ENCODE peak calls at places on chromosomes 7 and 10, in five cellular contexts. One of them, this sample, is unnamed. For H3K9me3, the result is how much of the 10 kb centered on the place peaks cover.

GRCh38 chr7:75813781-75814236 is at the start of gene CCL24:
- DNase-seq in neural progenitor cell: no peak
- DNase-seq in HAP-1: no peak
- DNase-seq in lower lobe of right lung: peak
- DNase-seq in CD8-positive, alpha-beta memory T cell: no peak
- DNase-seq in this sample: no peak

GRCh38 chr7:42440951-42441350 is 203.9 kb upstream of the GLI3 start:
- DNase-seq in neural progenitor cell: no peak
- DNase-seq in HAP-1: no peak
- DNase-seq in lower lobe of right lung: no peak
- DNase-seq in CD8-positive, alpha-beta memory T cell: no peak
- DNase-seq in this sample: no peak

GRCh38 chr7:47505317-47506007 is 76.4 kb downstream of the TNS3 start:
- DNase-seq in neural progenitor cell: no peak
- DNase-seq in HAP-1: no peak
- DNase-seq in lower lobe of right lung: no peak
- DNase-seq in CD8-positive, alpha-beta memory T cell: no peak
- DNase-seq in this sample: no peak

GRCh38 chr7:6644728-6645127 is 7.6 kb downstream of the ZNF316 start:
- DNase-seq in neural progenitor cell: no peak
- DNase-seq in HAP-1: no peak
- DNase-seq in lower lobe of right lung: no peak
- DNase-seq in CD8-positive, alpha-beta memory T cell: no peak
- DNase-seq in this sample: no peak

GRCh38 chr10:86293323-86293840 is 73.2 kb downstream of the GRID1 start:
- DNase-seq in neural progenitor cell: no peak
- DNase-seq in HAP-1: peak
- DNase-seq in lower lobe of right lung: no peak
- DNase-seq in CD8-positive, alpha-beta memory T cell: no peak
- DNase-seq in this sample: no peak

GRCh38 chr7:103499976-103500375 is 54.0 kb upstream of the SLC26A5 start:
- DNase-seq in neural progenitor cell: no peak
- DNase-seq in HAP-1: no peak
- DNase-seq in lower lobe of right lung: no peak
- DNase-seq in CD8-positive, alpha-beta memory T cell: no peak
- DNase-seq in this sample: no peak

GRCh38 chr10:119658274-119658673 is 7.1 kb downstream of the BAG3 start:
- DNase-seq in neural progenitor cell: peak
- DNase-seq in HAP-1: no peak
- DNase-seq in lower lobe of right lung: peak
- DNase-seq in CD8-positive, alpha-beta memory T cell: no peak
- DNase-seq in this sample: peak

GRCh38 chr10:96415150-96415895 is 56.5 kb upstream of the OPALIN start:
- DNase-seq in neural progenitor cell: no peak
- DNase-seq in HAP-1: no peak
- DNase-seq in lower lobe of right lung: no peak
- DNase-seq in CD8-positive, alpha-beta memory T cell: no peak
- DNase-seq in this sample: no peak

GRCh38 chr10:119643306-119644214 is 7.6 kb upstream of the BAG3 start:
- DNase-seq in neural progenitor cell: no peak
- DNase-seq in HAP-1: no peak
- DNase-seq in lower lobe of right lung: no peak
- DNase-seq in CD8-positive, alpha-beta memory T cell: no peak
- DNase-seq in this sample: no peak

GRCh38 chr10:99461230-99461629 is 30.8 kb upstream of the GOT1 start:
- DNase-seq in neural progenitor cell: no peak
- DNase-seq in HAP-1: no peak
- DNase-seq in lower lobe of right lung: no peak
- DNase-seq in CD8-positive, alpha-beta memory T cell: no peak
- DNase-seq in this sample: no peak

GRCh38 chr7:38629621-38630020 is 1.6 kb downstream of the AMPH start:
- DNase-seq in neural progenitor cell: peak
- DNase-seq in HAP-1: no peak
- DNase-seq in lower lobe of right lung: no peak
- DNase-seq in CD8-positive, alpha-beta memory T cell: no peak
- DNase-seq in this sample: no peak

GRCh38 chr10:26711324-26711723 is 13.8 kb downstream of the PDSS1 start:
- DNase-seq in neural progenitor cell: no peak
- DNase-seq in HAP-1: no peak
- DNase-seq in lower lobe of right lung: no peak
- DNase-seq in CD8-positive, alpha-beta memory T cell: no peak
- DNase-seq in this sample: no peak

GRCh38 chr7:27145884-27146401 is 1.6 kb downstream of the HOXA6 start:
- DNase-seq in neural progenitor cell: no peak
- DNase-seq in HAP-1: no peak
- DNase-seq in lower lobe of right lung: no peak
- DNase-seq in CD8-positive, alpha-beta memory T cell: no peak
- DNase-seq in this sample: no peak

GRCh38 chr10:58892039-58892665 is 284.3 kb upstream of the PHYHIPL start:
- DNase-seq in neural progenitor cell: no peak
- DNase-seq in HAP-1: peak
- DNase-seq in lower lobe of right lung: no peak
- DNase-seq in CD8-positive, alpha-beta memory T cell: no peak
- DNase-seq in this sample: no peak

GRCh38 chr10:59907537-59907917 is 1.2 kb upstream of the CCDC6 start:
- DNase-seq in neural progenitor cell: no peak
- DNase-seq in HAP-1: no peak
- DNase-seq in lower lobe of right lung: no peak
- DNase-seq in CD8-positive, alpha-beta memory T cell: no peak
- DNase-seq in this sample: no peak

GRCh38 chr7:70189261-70189660 is 591.0 kb downstream of the AUTS2 start:
- DNase-seq in neural progenitor cell: no peak
- DNase-seq in HAP-1: no peak
- DNase-seq in lower lobe of right lung: no peak
- DNase-seq in CD8-positive, alpha-beta memory T cell: no peak
- DNase-seq in this sample: no peak

GRCh38 chr10:639001-639750 is 50.3 kb downstream of the DIP2C start:
- DNase-seq in neural progenitor cell: no peak
- DNase-seq in HAP-1: no peak
- DNase-seq in lower lobe of right lung: peak
- DNase-seq in CD8-positive, alpha-beta memory T cell: peak
- DNase-seq in this sample: no peak

GRCh38 chr10:3538850-3539531 is 246.0 kb downstream of the KLF6 start:
- DNase-seq in neural progenitor cell: peak
- DNase-seq in HAP-1: no peak
- DNase-seq in lower lobe of right lung: no peak
- DNase-seq in CD8-positive, alpha-beta memory T cell: no peak
- DNase-seq in this sample: peak

GRCh38 chr10:7435674-7436073 is 24.8 kb upstream of the SFMBT2 start:
- DNase-seq in neural progenitor cell: no peak
- DNase-seq in HAP-1: peak
- DNase-seq in lower lobe of right lung: no peak
- DNase-seq in CD8-positive, alpha-beta memory T cell: no peak
- DNase-seq in this sample: no peak

GRCh38 chr7:94228678-94229077 is 166.0 kb upstream of the COL1A2 start:
- DNase-seq in neural progenitor cell: no peak
- DNase-seq in HAP-1: no peak
- DNase-seq in lower lobe of right lung: no peak
- DNase-seq in CD8-positive, alpha-beta memory T cell: no peak
- DNase-seq in this sample: no peak

GRCh38 chr10:33273295-33274002 is 61.0 kb downstream of the NRP1 start:
- DNase-seq in neural progenitor cell: peak
- DNase-seq in HAP-1: peak
- DNase-seq in lower lobe of right lung: peak
- DNase-seq in CD8-positive, alpha-beta memory T cell: no peak
- DNase-seq in this sample: peak

GRCh38 chr7:100040575-100040974 is 9.0 kb upstream of the ZSCAN21 start:
- DNase-seq in neural progenitor cell: no peak
- DNase-seq in HAP-1: no peak
- DNase-seq in lower lobe of right lung: no peak
- DNase-seq in CD8-positive, alpha-beta memory T cell: no peak
- DNase-seq in this sample: no peak

GRCh38 chr10:22315455-22316285 is 518 bp upstream of the COMMD3 start:
- DNase-seq in neural progenitor cell: no peak
- DNase-seq in HAP-1: no peak
- DNase-seq in lower lobe of right lung: no peak
- DNase-seq in CD8-positive, alpha-beta memory T cell: no peak
- DNase-seq in this sample: no peak

GRCh38 chr7:156993021-156993924 is 17.2 kb downstream of the MNX1 start:
- DNase-seq in neural progenitor cell: no peak
- DNase-seq in HAP-1: no peak
- DNase-seq in lower lobe of right lung: no peak
- DNase-seq in CD8-positive, alpha-beta memory T cell: no peak
- DNase-seq in this sample: peak

GRCh38 chr10:94496010-94496409 is 49.6 kb upstream of the HELLS start:
- DNase-seq in neural progenitor cell: no peak
- DNase-seq in HAP-1: no peak
- DNase-seq in lower lobe of right lung: no peak
- DNase-seq in CD8-positive, alpha-beta memory T cell: no peak
- DNase-seq in this sample: no peak

GRCh38 chr7:15557186-15557585 is 4.6 kb downstream of the AGMO start:
- DNase-seq in neural progenitor cell: no peak
- DNase-seq in HAP-1: no peak
- DNase-seq in lower lobe of right lung: no peak
- DNase-seq in CD8-positive, alpha-beta memory T cell: no peak
- DNase-seq in this sample: no peak

GRCh38 chr7:116957874-116958273 is 4.6 kb downstream of the ST7 start:
- DNase-seq in neural progenitor cell: no peak
- DNase-seq in HAP-1: no peak
- DNase-seq in lower lobe of right lung: no peak
- DNase-seq in CD8-positive, alpha-beta memory T cell: no peak
- DNase-seq in this sample: no peak

GRCh38 chr10:7317799-7318446 is 92.9 kb downstream of the SFMBT2 start:
- DNase-seq in neural progenitor cell: no peak
- DNase-seq in HAP-1: no peak
- DNase-seq in lower lobe of right lung: no peak
- DNase-seq in CD8-positive, alpha-beta memory T cell: no peak
- DNase-seq in this sample: no peak

GRCh38 chr10:35505241-35505873 is 99.8 kb upstream of the GJD4 start:
- DNase-seq in neural progenitor cell: no peak
- DNase-seq in HAP-1: no peak
- DNase-seq in lower lobe of right lung: no peak
- DNase-seq in CD8-positive, alpha-beta memory T cell: no peak
- DNase-seq in this sample: no peak

GRCh38 chr10:126090911-126091728 is 194.8 kb downstream of the FANK1 start:
- DNase-seq in neural progenitor cell: no peak
- DNase-seq in HAP-1: no peak
- DNase-seq in lower lobe of right lung: no peak
- DNase-seq in CD8-positive, alpha-beta memory T cell: no peak
- DNase-seq in this sample: no peak

GRCh38 chr7:105644937-105645336 is 63.6 kb upstream of the EFCAB10 start:
- DNase-seq in neural progenitor cell: no peak
- DNase-seq in HAP-1: no peak
- DNase-seq in lower lobe of right lung: no peak
- DNase-seq in CD8-positive, alpha-beta memory T cell: no peak
- DNase-seq in this sample: no peak

GRCh38 chr10:96334888-96335526 is 23.8 kb downstream of the OPALIN start:
- DNase-seq in neural progenitor cell: peak
- DNase-seq in HAP-1: peak
- DNase-seq in lower lobe of right lung: no peak
- DNase-seq in CD8-positive, alpha-beta memory T cell: no peak
- DNase-seq in this sample: no peak

GRCh38 chr10:110794808-110795207 is 76.9 kb upstream of the PDCD4 start:
- DNase-seq in neural progenitor cell: peak
- DNase-seq in HAP-1: no peak
- DNase-seq in lower lobe of right lung: no peak
- DNase-seq in CD8-positive, alpha-beta memory T cell: no peak
- DNase-seq in this sample: no peak

GRCh38 chr7:91280180-91280579 is 15.9 kb downstream of the FZD1 start:
- DNase-seq in neural progenitor cell: peak
- DNase-seq in HAP-1: no peak
- DNase-seq in lower lobe of right lung: no peak
- DNase-seq in CD8-positive, alpha-beta memory T cell: no peak
- DNase-seq in this sample: no peak

GRCh38 chr7:124840435-124840834 is 74.8 kb upstream of the GPR37 start:
- DNase-seq in neural progenitor cell: no peak
- DNase-seq in HAP-1: peak
- DNase-seq in lower lobe of right lung: no peak
- DNase-seq in CD8-positive, alpha-beta memory T cell: no peak
- DNase-seq in this sample: no peak

DNA sequence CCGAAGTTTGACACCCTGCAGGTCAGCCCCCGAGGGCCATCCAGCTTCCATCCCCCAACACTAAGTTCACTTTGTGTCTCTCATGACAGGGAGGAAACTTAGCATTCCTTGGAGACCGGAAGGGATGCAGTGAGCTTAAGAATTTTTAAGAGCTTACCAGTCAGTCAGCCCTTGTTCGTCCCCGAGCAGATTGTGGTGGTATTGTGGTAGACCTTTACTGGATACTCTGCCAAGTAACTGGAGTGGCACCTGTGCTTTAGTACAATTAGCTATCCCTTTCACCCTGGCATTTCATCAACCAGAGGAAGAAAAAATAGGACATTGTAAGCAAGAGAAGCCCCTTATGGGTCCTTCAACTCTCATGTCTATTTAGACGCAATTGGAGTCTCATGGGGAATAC is 74.8 kb downstream of the NSUN6 start:
- DNase-seq in neural progenitor cell: no peak
- DNase-seq in HAP-1: no peak
- DNase-seq in lower lobe of right lung: no peak
- DNase-seq in CD8-positive, alpha-beta memory T cell: no peak
- DNase-seq in this sample: no peak
- H3K9me3 ChIP-seq in neural progenitor cell: under half
- H3K9me3 ChIP-seq in HAP-1: under half
- H3K9me3 ChIP-seq in lower lobe of right lung: under half
- H3K9me3 ChIP-seq in CD8-positive, alpha-beta memory T cell: under half
- H3K9me3 ChIP-seq in this sample: under half

DNA sequence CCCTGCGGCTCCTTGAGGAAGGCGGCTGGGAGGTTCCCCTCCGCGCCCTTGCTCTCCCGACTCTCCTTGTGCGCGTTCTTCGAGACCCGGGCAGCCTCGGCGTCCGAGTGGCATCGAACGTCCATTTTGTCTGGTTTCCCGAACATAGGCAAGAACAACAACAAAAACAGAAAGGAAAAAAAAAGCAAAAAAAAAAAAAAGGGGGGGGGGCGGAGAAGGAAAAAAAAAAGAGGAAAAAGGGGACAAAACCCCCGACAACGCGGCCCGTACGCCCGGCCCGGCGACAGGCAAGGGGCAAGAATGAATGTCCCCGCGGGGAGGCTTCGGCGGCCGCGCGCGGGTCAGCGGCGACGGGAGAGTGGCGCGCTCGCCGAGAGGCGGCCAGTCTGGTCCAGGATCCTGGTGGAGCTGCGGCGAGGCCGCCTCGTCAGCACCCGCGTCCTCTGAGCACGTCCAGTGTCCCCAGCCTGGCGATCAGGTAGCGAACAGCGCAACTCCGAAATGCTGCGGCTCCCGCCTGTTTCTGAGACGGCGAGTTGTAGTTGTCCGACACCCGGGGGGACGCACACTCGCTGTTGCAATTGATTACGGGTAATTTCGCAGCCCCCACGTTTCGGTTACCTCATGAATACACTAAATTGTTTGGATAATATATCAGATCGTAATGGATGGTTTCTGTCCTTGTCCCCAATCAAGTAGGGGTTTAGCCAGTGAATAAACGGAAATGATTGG is at the start of gene VAX1:
- DNase-seq in neural progenitor cell: peak
- DNase-seq in HAP-1: no peak
- DNase-seq in lower lobe of right lung: no peak
- DNase-seq in CD8-positive, alpha-beta memory T cell: no peak
- DNase-seq in this sample: no peak
- H3K9me3 ChIP-seq in neural progenitor cell: under half
- H3K9me3 ChIP-seq in HAP-1: under half
- H3K9me3 ChIP-seq in lower lobe of right lung: under half
- H3K9me3 ChIP-seq in CD8-positive, alpha-beta memory T cell: under half
- H3K9me3 ChIP-seq in this sample: under half

GRCh38 chr10:114962441-114962840 is 24.4 kb downstream of the TRUB1 start:
- DNase-seq in neural progenitor cell: no peak
- DNase-seq in HAP-1: no peak
- DNase-seq in lower lobe of right lung: no peak
- DNase-seq in CD8-positive, alpha-beta memory T cell: no peak
- DNase-seq in this sample: no peak
- H3K9me3 ChIP-seq in neural progenitor cell: under half
- H3K9me3 ChIP-seq in HAP-1: under half
- H3K9me3 ChIP-seq in lower lobe of right lung: under half
- H3K9me3 ChIP-seq in CD8-positive, alpha-beta memory T cell: under half
- H3K9me3 ChIP-seq in this sample: under half

GRCh38 chr10:133466683-133467275 is 13.0 kb downstream of the SCART1 start:
- DNase-seq in neural progenitor cell: no peak
- DNase-seq in HAP-1: no peak
- DNase-seq in lower lobe of right lung: no peak
- DNase-seq in CD8-positive, alpha-beta memory T cell: no peak
- DNase-seq in this sample: no peak
- H3K9me3 ChIP-seq in neural progenitor cell: under half
- H3K9me3 ChIP-seq in HAP-1: under half
- H3K9me3 ChIP-seq in lower lobe of right lung: under half
- H3K9me3 ChIP-seq in CD8-positive, alpha-beta memory T cell: under half
- H3K9me3 ChIP-seq in this sample: under half